ENCODE peak calls at places on chromosomes 11 and 22, in five cellular contexts. J, I, G, A and X are unnamed samples.

GRCh38 chr11:76578655-76579046 is 91.9 kb downstream of the LRRC32 start:
- DNase-seq in I (no peak), G (no peak), A (no peak), J (no peak), X (no peak)

GRCh38 chr11:2522636-2523255 is 77.9 kb downstream of the KCNQ1 start:
- DNase-seq in G (peak; percentile 34), I (no peak), J (peak; percentile 9), A (no peak), X (no peak)

GRCh38 chr22:46617250-46618103 is 2.7 kb upstream of the GRAMD4 start:
- DNase-seq in J (no peak), I (no peak), A (no peak), G (no peak), X (no peak)

GRCh38 chr22:39959640-39960447 is at the start of gene TMA7B:
- DNase-seq in A (no peak), J (peak; percentile 49), G (no peak), I (no peak), X (no peak)

GRCh38 chr11:108511851-108512474 is 13.8 kb upstream of the POGLUT3 start:
- DNase-seq in A (no peak), J (no peak), I (no peak), G (no peak), X (no peak)

GRCh38 chr11:44961894-44962293 is 11.2 kb upstream of the TP53I11 start:
- DNase-seq in G (no peak), A (no peak), J (no peak), I (no peak), X (no peak)

GRCh38 chr22:24216541-24217209 is 28.2 kb downstream of the GGT5 start:
- DNase-seq in J (no peak), I (no peak), A (no peak), G (no peak), X (no peak)

GRCh38 chr22:45425101-45425500 is 11.6 kb downstream of the RIBC2 start:
- DNase-seq in J (no peak), G (peak; percentile 37), I (no peak), A (no peak), X (no peak)

GRCh38 chr11:103529217-103529684 is 420.0 kb downstream of the DYNC2H1 start:
- DNase-seq in G (no peak), A (no peak), I (no peak), J (no peak), X (no peak)

GRCh38 chr11:107789767-107790166 is 68.8 kb downstream of the SLC35F2 start:
- DNase-seq in J (no peak), G (no peak), A (no peak), I (no peak), X (no peak)

GRCh38 chr11:102495161-102496042 is 35.1 kb downstream of the MMP7 start:
- DNase-seq in A (no peak), I (no peak), J (peak; percentile 24), G (no peak), X (no peak)

GRCh38 chr22:46961591-46962290 is 199.3 kb downstream of the TBC1D22A start:
- DNase-seq in G (no peak), J (no peak), I (no peak), A (no peak), X (no peak)

GRCh38 chr11:126394036-126394435 is 38.5 kb downstream of the ST3GAL4 start:
- DNase-seq in I (no peak), J (no peak), G (no peak), A (no peak), X (no peak)

GRCh38 chr22:38730411-38730871 is 24.7 kb downstream of the GTPBP1 start:
- DNase-seq in A (no peak), I (no peak), J (no peak), G (no peak), X (no peak)

GRCh38 chr11:74004694-74005615 is 3.9 kb downstream of the UCP3 start:
- DNase-seq in I (peak; percentile 82), G (no peak), A (peak; percentile 51), J (peak; percentile 92), X (no peak)

GRCh38 chr22:27405672-27406388 is 395.7 kb downstream of the MN1 start:
- DNase-seq in J (peak; percentile 17), G (no peak), A (no peak), I (no peak), X (peak; percentile 31)

GRCh38 chr22:38314140-38314991 is 2.9 kb downstream of the CSNK1E start:
- DNase-seq in J (no peak), G (no peak), I (no peak), A (no peak), X (no peak)

GRCh38 chr22:38450234-38450797 is 4.7 kb downstream of the KCNJ4 start:
- DNase-seq in J (no peak), I (no peak), G (no peak), A (no peak), X (no peak)

GRCh38 chr11:116500002-116500832 is 272.6 kb downstream of the BUD13 start:
- DNase-seq in G (no peak), I (no peak), A (no peak), J (no peak), X (no peak)

GRCh38 chr11:6735306-6735705 is 36.5 kb downstream of the OR2AG2 start:
- DNase-seq in I (no peak), A (no peak), G (no peak), J (no peak), X (no peak)

GRCh38 chr11:66332371-66333219 is 3.6 kb downstream of the RIN1 start:
- DNase-seq in I (no peak), J (no peak), A (no peak), G (no peak), X (no peak)

GRCh38 chr11:64385953-64386704 is 27.2 kb downstream of the RPS6KA4 start:
- DNase-seq in G (no peak), I (no peak), A (no peak), J (peak; percentile 26), X (no peak)

GRCh38 chr22:29478326-29479276 is 1.4 kb upstream of the NEFH start:
- DNase-seq in J (peak; percentile 29), I (no peak), G (no peak), A (no peak), X (no peak)

GRCh38 chr11:65565624-65566453 is 4.4 kb upstream of the ZNRD2 start:
- DNase-seq in I (no peak), A (no peak), J (peak; percentile 53), G (no peak), X (no peak)

GRCh38 chr22:36986242-36986821 is 32.9 kb downstream of the TST start:
- DNase-seq in A (peak; percentile 16), I (no peak), G (no peak), J (peak; percentile 56), X (no peak)

GRCh38 chr11:125069796-125070195 is 6.7 kb downstream of the SLC37A2 start:
- DNase-seq in A (no peak), G (no peak), I (no peak), J (no peak), X (no peak)

GRCh38 chr11:63599211-63600122 is 14.8 kb downstream of the PLAAT3 start:
- DNase-seq in J (no peak), G (peak; percentile 30), A (no peak), I (no peak), X (no peak)

GRCh38 chr11:64672875-64673274 is 50.1 kb downstream of the NRXN2 start:
- DNase-seq in J (no peak), I (no peak), A (no peak), G (no peak), X (no peak)

GRCh38 chr11:58466293-58466692 is 24.3 kb upstream of the OR5B12 start:
- DNase-seq in I (no peak), A (no peak), G (no peak), J (no peak), X (no peak)